ENCODE peak calls at places on chromosome 16, in ten cellular contexts. V is activated naive CD8-positive, alpha-beta T cell treated with anti-CD3 and anti-CD28 coated beads for 36 hours; E is sigmoid colon; X is GM04504; Y is posterior cingulate gyrus; P is activated CD4-positive, alpha-beta T cell treated with anti-CD3 and anti-CD28 coated beads for 48 hours; O is Daoy; I is GM23338; J is iris pigment epithelial cell; T is left colon. K is an unnamed sample.

GRCh38 chr16:84959784-84960417 is 51.4 kb downstream of the ZDHHC7 start:
- DNase-seq in V (no peak), E (no peak), X (no peak), Y (no peak), P (no peak), O (no peak), I (no peak), J (no peak), T (no peak), K (no peak)

GRCh38 chr16:89798832-89799370 is 17.5 kb downstream of the FANCA start:
- DNase-seq in V (no peak), E (no peak), X (no peak), Y (no peak), P (no peak), O (no peak), I (no peak), J (no peak), T (no peak), K (no peak)

GRCh38 chr16:81601008-81601428 is 156.4 kb downstream of the CMIP start:
- DNase-seq in V (no peak), E (no peak), X (no peak), Y (no peak), P (no peak), O (peak; percentile 52), I (no peak), J (peak; percentile 58), T (no peak), K (no peak)

GRCh38 chr16:49556252-49557069 is 182.9 kb downstream of the C16orf78 start:
- DNase-seq in V (no peak), E (no peak), X (no peak), Y (no peak), P (no peak), O (no peak), I (peak; percentile 83), J (peak; percentile 57), T (no peak), K (peak; percentile 40)

GRCh38 chr16:84611041-84611440 is 6.8 kb downstream of the COTL1 start:
- DNase-seq in V (no peak), E (no peak), X (no peak), Y (no peak), P (no peak), O (no peak), I (no peak), J (peak; percentile 77), T (no peak), K (no peak)

GRCh38 chr16:79625738-79626137 is 25.2 kb upstream of the MAF start:
- DNase-seq in V (no peak), E (no peak), X (no peak), Y (no peak), P (no peak), O (no peak), I (no peak), J (no peak), T (no peak), K (no peak)

GRCh38 chr16:50651835-50652438 is 29.2 kb downstream of the SNX20 start:
- DNase-seq in V (no peak), E (no peak), X (no peak), Y (no peak), P (peak; percentile 13), O (no peak), I (no peak), J (no peak), T (no peak), K (no peak)

GRCh38 chr16:85172465-85173071 is 60.3 kb upstream of the CIBAR2 start:
- DNase-seq in V (no peak), E (no peak), X (no peak), Y (no peak), P (peak; percentile 13), O (peak; percentile 69), I (peak; percentile 78), J (peak; percentile 25), T (peak; percentile 52), K (no peak)

GRCh38 chr16:77637939-77638338 is 84.4 kb upstream of the NUDT7 start:
- DNase-seq in V (no peak), E (no peak), X (no peak), Y (no peak), P (no peak), O (no peak), I (no peak), J (no peak), T (no peak), K (peak; percentile 50)

GRCh38 chr16:78897299-78897698 is 703.2 kb downstream of the MAF start:
- DNase-seq in V (no peak), E (no peak), X (no peak), Y (no peak), P (no peak), O (no peak), I (no peak), J (no peak), T (no peak), K (no peak)

GRCh38 chr16:68707341-68708152 is 29.5 kb upstream of the CDH1 start:
- DNase-seq in V (no peak), E (no peak), X (no peak), Y (no peak), P (no peak), O (peak; percentile 87), I (peak; percentile 87), J (peak; percentile 26), T (peak; percentile 81), K (no peak)

GRCh38 chr16:87794485-87795078 is 28.8 kb upstream of the KLHDC4 start:
- DNase-seq in V (no peak), E (no peak), X (no peak), Y (no peak), P (no peak), O (no peak), I (no peak), J (no peak), T (no peak), K (no peak)

GRCh38 chr16:57578521-57579360 is 36.3 kb downstream of the ADGRG5 start:
- DNase-seq in V (no peak), E (no peak), X (no peak), Y (no peak), P (no peak), O (no peak), I (no peak), J (no peak), T (no peak), K (no peak)